ENCODE peak calls at places on chromosomes 7 and 10, in seven cellular contexts. E, K, C, I, B, Z and W are unnamed samples.

GRCh38 chr7:74029094-74029785 is 1.3 kb downstream of the ELN start:
- DNase-seq in Z (no peak), C (peak; percentile 42), I (no peak), B (no peak), K (no peak), E (no peak), W (no peak)

GRCh38 chr10:119933179-119933578 is 40.6 kb downstream of the SEC23IP start:
- DNase-seq in K (no peak), Z (no peak), I (no peak), C (no peak), E (peak; percentile 19), B (peak; percentile 41), W (no peak)

GRCh38 chr7:67463983-67464382 is 467.4 kb downstream of the TYW1 start:
- DNase-seq in E (no peak), B (no peak), K (no peak), I (no peak), C (no peak), Z (no peak), W (no peak)

GRCh38 chr10:47190301-47190700 is 109.7 kb upstream of the GDF10 start:
- DNase-seq in I (no peak), C (no peak), E (no peak), K (no peak), B (no peak), Z (no peak), W (no peak)

GRCh38 chr7:140375808-140376730 is 22.3 kb downstream of the SLC37A3 start:
- DNase-seq in K (no peak), I (no peak), Z (no peak), E (no peak), B (no peak), C (no peak), W (no peak)

GRCh38 chr10:28833313-28833712 is 156.0 kb downstream of the BAMBI start:
- DNase-seq in K (no peak), B (peak; percentile 19), C (no peak), Z (no peak), E (no peak), I (no peak), W (no peak)

GRCh38 chr10:29078919-29079318 is 210.0 kb upstream of the LYZL1 start:
- DNase-seq in Z (no peak), B (no peak), I (no peak), C (no peak), K (no peak), E (no peak), W (no peak)

GRCh38 chr7:77242068-77242467 is 42.4 kb upstream of the FGL2 start:
- DNase-seq in E (no peak), B (no peak), K (no peak), Z (no peak), I (no peak), C (no peak), W (no peak)

GRCh38 chr7:149823191-149823630 is 15.0 kb upstream of the ZNF862 start:
- DNase-seq in E (no peak), C (no peak), B (no peak), Z (no peak), I (no peak), K (no peak), W (peak; percentile 87)

GRCh38 chr10:128474571-128474970 is 348.3 kb upstream of the MKI67 start:
- DNase-seq in E (no peak), B (no peak), Z (no peak), K (no peak), C (no peak), I (no peak), W (no peak)

GRCh38 chr10:71773221-71773971 is at the start of gene VSIR:
- DNase-seq in E (peak; percentile 76), B (peak; percentile 82), K (peak; percentile 90), I (peak; percentile 94), C (peak; percentile 92), Z (peak; percentile 76), W (peak; percentile 87)

GRCh38 chr10:121608669-121609190 is 10.5 kb upstream of the FGFR2 start:
- DNase-seq in Z (no peak), E (no peak), C (no peak), K (peak; percentile 55), I (peak; percentile 86), B (no peak), W (peak; percentile 87)

GRCh38 chr10:122296363-122297120 is 25.4 kb downstream of the BTBD16 start:
- DNase-seq in B (no peak), C (no peak), K (no peak), I (no peak), E (no peak), Z (no peak), W (no peak)

GRCh38 chr10:24762161-24762924 is 38.7 kb upstream of the ARHGAP21 start:
- DNase-seq in I (no peak), K (no peak), B (peak; percentile 58), E (peak; percentile 58), Z (peak; percentile 12), C (no peak), W (no peak)

GRCh38 chr7:28041508-28042314 is 138.9 kb downstream of the JAZF1 start:
- DNase-seq in E (peak; percentile 82), B (peak; percentile 79), I (no peak), C (no peak), Z (peak; percentile 82), K (no peak), W (no peak)

GRCh38 chr10:62036186-62037081 is 134.9 kb downstream of the ARID5B start:
- DNase-seq in C (no peak), Z (no peak), B (no peak), E (no peak), I (no peak), K (no peak), W (no peak)

GRCh38 chr10:79243211-79244067 is 103.8 kb upstream of the PPIF start:
- DNase-seq in Z (no peak), C (peak; percentile 71), K (no peak), E (no peak), B (no peak), I (peak; percentile 87), W (no peak)

GRCh38 chr7:84248267-84248666 is 53.7 kb upstream of the SEMA3A start:
- DNase-seq in E (peak; percentile 52), K (no peak), B (peak; percentile 77), I (no peak), Z (no peak), C (no peak), W (no peak)

GRCh38 chr10:99612167-99612831 is 7.9 kb downstream of the SLC25A28 start:
- DNase-seq in B (peak; percentile 76), C (peak; percentile 31), K (no peak), I (peak; percentile 70), E (peak; percentile 75), Z (peak; percentile 53), W (no peak)

GRCh38 chr7:55250313-55250712 is 114.8 kb upstream of the LANCL2 start:
- DNase-seq in C (no peak), E (peak; percentile 31), I (no peak), K (no peak), Z (no peak), B (peak; percentile 23), W (no peak)

GRCh38 chr10:42930516-42931205 is 146.2 kb upstream of the RET start:
- DNase-seq in C (no peak), Z (no peak), I (no peak), E (no peak), B (no peak), K (no peak), W (no peak)

GRCh38 chr10:86179961-86180360 is 186.6 kb downstream of the GRID1 start:
- DNase-seq in Z (no peak), I (no peak), C (no peak), K (no peak), E (no peak), B (no peak), W (peak; percentile 82)

GRCh38 chr10:50470798-50471582 is 152.8 kb downstream of the SGMS1 start:
- DNase-seq in B (no peak), K (no peak), Z (no peak), C (no peak), I (no peak), E (no peak), W (no peak)

GRCh38 chr10:43671659-43672555 is 23.2 kb upstream of the ZNF32 start:
- DNase-seq in I (peak; percentile 87), B (peak; percentile 76), C (peak; percentile 64), K (peak; percentile 40), Z (peak; percentile 64), E (peak; percentile 87), W (no peak)

GRCh38 chr10:67663449-67664087 is 32.4 kb downstream of the CTNNA3 start:
- DNase-seq in I (no peak), C (peak; percentile 9), E (no peak), B (no peak), K (no peak), Z (no peak), W (no peak)

GRCh38 chr10:3260066-3260834 is 87.7 kb upstream of the PITRM1 start:
- DNase-seq in I (no peak), Z (no peak), E (no peak), C (no peak), K (no peak), B (no peak), W (no peak)

GRCh38 chr7:70634610-70635068 is 497.3 kb upstream of the GALNT17 start:
- DNase-seq in K (no peak), Z (peak; percentile 87), C (no peak), B (peak; percentile 78), I (no peak), E (no peak), W (no peak)

GRCh38 chr10:105952153-105952552 is 1212.4 kb downstream of the SORCS1 start:
- DNase-seq in Z (peak; percentile 7), E (peak; percentile 47), C (no peak), B (peak; percentile 80), K (no peak), I (peak; percentile 29), W (no peak)

GRCh38 chr7:102201576-102201975 is 85.1 kb upstream of the SH2B2 start:
- DNase-seq in C (no peak), K (no peak), E (no peak), Z (no peak), I (no peak), B (no peak), W (no peak)

GRCh38 chr7:3201306-3201705 is 99.7 kb upstream of the SDK1 start:
- DNase-seq in C (no peak), B (no peak), E (no peak), Z (no peak), I (no peak), K (no peak), W (no peak)
- TF ChIP-seq CTCF in C (no peak), B (no peak), E (no peak), Z (no peak), I (no peak), K (no peak), W (no peak)

DNA sequence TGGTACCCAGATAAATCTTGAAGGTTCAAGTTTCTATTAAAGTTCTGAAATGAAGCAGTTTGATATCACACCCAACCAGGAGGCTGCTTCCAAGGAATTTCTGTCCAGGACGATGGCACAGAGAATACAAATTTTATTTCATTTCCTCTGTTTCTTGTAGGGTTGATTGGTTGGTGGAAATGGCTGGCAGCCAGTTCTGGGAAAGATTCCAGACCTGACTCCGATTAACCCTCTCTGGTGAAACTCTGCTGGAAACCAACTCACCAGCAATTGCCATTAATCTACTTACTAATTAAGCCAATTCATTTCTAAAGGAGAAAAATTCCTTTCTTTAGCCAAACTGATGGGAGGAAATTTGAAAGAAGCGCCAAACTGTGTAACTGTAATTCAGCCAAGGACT is 10.6 kb downstream of the PTF1A start:
- DNase-seq in E (no peak), B (no peak), K (no peak), I (no peak), Z (no peak), C (no peak), W (no peak)
- TF ChIP-seq CTCF in E (no peak), B (no peak), K (no peak), I (no peak), Z (no peak), C (no peak), W (no peak)

GRCh38 chr10:81081887-81082620 is 544.4 kb downstream of the SH2D4B start:
- DNase-seq in Z (no peak), B (no peak), C (no peak), K (no peak), E (no peak), I (no peak), W (no peak)
- TF ChIP-seq CTCF in Z (no peak), B (no peak), C (no peak), K (no peak), E (no peak), I (peak; percentile 10), W (peak; percentile 30)

GRCh38 chr7:26500749-26501352 is 209.2 kb downstream of the SNX10 start:
- DNase-seq in K (no peak), B (peak; percentile 35), Z (peak; percentile 1), I (peak; percentile 64), E (peak; percentile 9), C (no peak), W (no peak)
- TF ChIP-seq CTCF in K (no peak), B (peak; percentile 42), Z (peak; percentile 57), I (no peak), E (no peak), C (peak; percentile 34), W (peak; percentile 66)